ENCODE peak calls at places on chromosomes 13 and 19, in ten cellular contexts. One of them, this sample, is unnamed.
A peak's percentile ranks its signal among the peaks of the same experiment; 100 is the strongest.

GRCh38 chr19:47110521-47111080 is 3.0 kb downstream of the ZC3H4 start:
- DNase-seq in LNCaP clone FGC: no peak
- DNase-seq in aorta: no peak
- DNase-seq in activated naive CD8-positive, alpha-beta T cell treated with anti-CD3 and anti-CD28 coated beads for 36 hours: peak; percentile 46
- DNase-seq in activated naive CD4-positive, alpha-beta T cell: no peak
- DNase-seq in NCI-H1105 treated with DMSO at 0.1 percent for 48 hours: no peak
- DNase-seq in GM12865: peak; percentile 59
- DNase-seq in pancreas: no peak
- DNase-seq in NCI-H187: peak; percentile 84
- DNase-seq in astrocyte of the cerebellum: no peak
- DNase-seq in this sample: no peak

GRCh38 chr13:39317284-39317683 is 279.0 kb downstream of the NHLRC3 start:
- DNase-seq in activated naive CD4-positive, alpha-beta T cell: no peak
- DNase-seq in LNCaP clone FGC: no peak
- DNase-seq in pancreas: no peak
- DNase-seq in GM12865: no peak
- DNase-seq in aorta: no peak
- DNase-seq in astrocyte of the cerebellum: peak; percentile 42
- DNase-seq in activated naive CD8-positive, alpha-beta T cell treated with anti-CD3 and anti-CD28 coated beads for 36 hours: no peak
- DNase-seq in NCI-H187: no peak
- DNase-seq in NCI-H1105 treated with DMSO at 0.1 percent for 48 hours: no peak
- DNase-seq in this sample: no peak

GRCh38 chr19:1223018-1223855 is 14.6 kb downstream of the CBARP start:
- DNase-seq in activated naive CD8-positive, alpha-beta T cell treated with anti-CD3 and anti-CD28 coated beads for 36 hours: no peak
- DNase-seq in GM12865: peak; percentile 68
- DNase-seq in astrocyte of the cerebellum: no peak
- DNase-seq in activated naive CD4-positive, alpha-beta T cell: no peak
- DNase-seq in pancreas: no peak
- DNase-seq in aorta: peak; percentile 83
- DNase-seq in LNCaP clone FGC: no peak
- DNase-seq in NCI-H187: no peak
- DNase-seq in NCI-H1105 treated with DMSO at 0.1 percent for 48 hours: no peak
- DNase-seq in this sample: no peak

GRCh38 chr13:53242015-53242414 is 213.4 kb downstream of the OLFM4 start:
- DNase-seq in astrocyte of the cerebellum: no peak
- DNase-seq in pancreas: no peak
- DNase-seq in GM12865: no peak
- DNase-seq in NCI-H187: peak; percentile 69
- DNase-seq in LNCaP clone FGC: no peak
- DNase-seq in NCI-H1105 treated with DMSO at 0.1 percent for 48 hours: peak; percentile 18
- DNase-seq in activated naive CD8-positive, alpha-beta T cell treated with anti-CD3 and anti-CD28 coated beads for 36 hours: no peak
- DNase-seq in aorta: no peak
- DNase-seq in activated naive CD4-positive, alpha-beta T cell: no peak
- DNase-seq in this sample: no peak

GRCh38 chr13:52127783-52128702 is 830 bp downstream of the NEK5 start:
- DNase-seq in activated naive CD4-positive, alpha-beta T cell: no peak
- DNase-seq in NCI-H1105 treated with DMSO at 0.1 percent for 48 hours: peak; percentile 59
- DNase-seq in GM12865: peak; percentile 59
- DNase-seq in activated naive CD8-positive, alpha-beta T cell treated with anti-CD3 and anti-CD28 coated beads for 36 hours: peak; percentile 42
- DNase-seq in pancreas: peak; percentile 62
- DNase-seq in LNCaP clone FGC: peak; percentile 38
- DNase-seq in NCI-H187: peak; percentile 31
- DNase-seq in aorta: peak; percentile 78
- DNase-seq in astrocyte of the cerebellum: peak; percentile 45
- DNase-seq in this sample: peak; percentile 50

GRCh38 chr13:35566340-35566739 is 89.9 kb upstream of the MAB21L1 start:
- DNase-seq in LNCaP clone FGC: no peak
- DNase-seq in activated naive CD4-positive, alpha-beta T cell: no peak
- DNase-seq in pancreas: no peak
- DNase-seq in astrocyte of the cerebellum: no peak
- DNase-seq in GM12865: peak; percentile 9
- DNase-seq in activated naive CD8-positive, alpha-beta T cell treated with anti-CD3 and anti-CD28 coated beads for 36 hours: no peak
- DNase-seq in NCI-H187: no peak
- DNase-seq in NCI-H1105 treated with DMSO at 0.1 percent for 48 hours: no peak
- DNase-seq in aorta: no peak
- DNase-seq in this sample: no peak

GRCh38 chr19:39705578-39706188 is 1.4 kb downstream of the LGALS14 start:
- DNase-seq in aorta: no peak
- DNase-seq in GM12865: peak; percentile 78
- DNase-seq in pancreas: no peak
- DNase-seq in activated naive CD8-positive, alpha-beta T cell treated with anti-CD3 and anti-CD28 coated beads for 36 hours: peak; percentile 20
- DNase-seq in LNCaP clone FGC: no peak
- DNase-seq in astrocyte of the cerebellum: no peak
- DNase-seq in NCI-H1105 treated with DMSO at 0.1 percent for 48 hours: no peak
- DNase-seq in NCI-H187: no peak
- DNase-seq in activated naive CD4-positive, alpha-beta T cell: no peak
- DNase-seq in this sample: no peak

GRCh38 chr13:110092869-110093268 is 214.1 kb downstream of the COL4A1 start:
- DNase-seq in activated naive CD4-positive, alpha-beta T cell: no peak
- DNase-seq in GM12865: no peak
- DNase-seq in LNCaP clone FGC: no peak
- DNase-seq in NCI-H187: no peak
- DNase-seq in pancreas: no peak
- DNase-seq in NCI-H1105 treated with DMSO at 0.1 percent for 48 hours: no peak
- DNase-seq in astrocyte of the cerebellum: no peak
- DNase-seq in activated naive CD8-positive, alpha-beta T cell treated with anti-CD3 and anti-CD28 coated beads for 36 hours: no peak
- DNase-seq in aorta: no peak
- DNase-seq in this sample: peak; percentile 100

GRCh38 chr13:114049026-114049425 is 75.2 kb upstream of the C13orf46 start:
- DNase-seq in aorta: no peak
- DNase-seq in GM12865: peak; percentile 81
- DNase-seq in activated naive CD8-positive, alpha-beta T cell treated with anti-CD3 and anti-CD28 coated beads for 36 hours: peak; percentile 73
- DNase-seq in LNCaP clone FGC: no peak
- DNase-seq in NCI-H187: no peak
- DNase-seq in NCI-H1105 treated with DMSO at 0.1 percent for 48 hours: no peak
- DNase-seq in pancreas: no peak
- DNase-seq in astrocyte of the cerebellum: no peak
- DNase-seq in activated naive CD4-positive, alpha-beta T cell: no peak
- DNase-seq in this sample: no peak

GRCh38 chr13:51271528-51272070 is 49.4 kb downstream of the FAM124A start:
- DNase-seq in NCI-H187: no peak
- DNase-seq in activated naive CD8-positive, alpha-beta T cell treated with anti-CD3 and anti-CD28 coated beads for 36 hours: no peak
- DNase-seq in GM12865: no peak
- DNase-seq in activated naive CD4-positive, alpha-beta T cell: no peak
- DNase-seq in astrocyte of the cerebellum: no peak
- DNase-seq in pancreas: no peak
- DNase-seq in aorta: no peak
- DNase-seq in NCI-H1105 treated with DMSO at 0.1 percent for 48 hours: no peak
- DNase-seq in LNCaP clone FGC: no peak
- DNase-seq in this sample: no peak

GRCh38 chr13:21069561-21070004 is 8.2 kb upstream of the LATS2 start:
- DNase-seq in astrocyte of the cerebellum: peak; percentile 82
- DNase-seq in NCI-H187: no peak
- DNase-seq in activated naive CD8-positive, alpha-beta T cell treated with anti-CD3 and anti-CD28 coated beads for 36 hours: no peak
- DNase-seq in pancreas: no peak
- DNase-seq in LNCaP clone FGC: no peak
- DNase-seq in aorta: no peak
- DNase-seq in activated naive CD4-positive, alpha-beta T cell: no peak
- DNase-seq in GM12865: no peak
- DNase-seq in NCI-H1105 treated with DMSO at 0.1 percent for 48 hours: no peak
- DNase-seq in this sample: peak; percentile 62

GRCh38 chr19:11995174-11995573 is 30.3 kb downstream of the ZNF763 start:
- DNase-seq in NCI-H187: no peak
- DNase-seq in aorta: no peak
- DNase-seq in activated naive CD4-positive, alpha-beta T cell: no peak
- DNase-seq in activated naive CD8-positive, alpha-beta T cell treated with anti-CD3 and anti-CD28 coated beads for 36 hours: no peak
- DNase-seq in NCI-H1105 treated with DMSO at 0.1 percent for 48 hours: no peak
- DNase-seq in astrocyte of the cerebellum: no peak
- DNase-seq in pancreas: no peak
- DNase-seq in GM12865: no peak
- DNase-seq in LNCaP clone FGC: no peak
- DNase-seq in this sample: no peak

GRCh38 chr13:43397110-43397509 is 373.7 kb downstream of the DNAJC15 start:
- DNase-seq in LNCaP clone FGC: no peak
- DNase-seq in astrocyte of the cerebellum: peak; percentile 11
- DNase-seq in aorta: no peak
- DNase-seq in pancreas: no peak
- DNase-seq in NCI-H187: no peak
- DNase-seq in NCI-H1105 treated with DMSO at 0.1 percent for 48 hours: no peak
- DNase-seq in activated naive CD4-positive, alpha-beta T cell: no peak
- DNase-seq in GM12865: no peak
- DNase-seq in activated naive CD8-positive, alpha-beta T cell treated with anti-CD3 and anti-CD28 coated beads for 36 hours: no peak
- DNase-seq in this sample: no peak

GRCh38 chr13:102580552-102581169 is 16.1 kb upstream of the TPP2 start:
- DNase-seq in LNCaP clone FGC: peak; percentile 46
- DNase-seq in activated naive CD8-positive, alpha-beta T cell treated with anti-CD3 and anti-CD28 coated beads for 36 hours: no peak
- DNase-seq in aorta: no peak
- DNase-seq in astrocyte of the cerebellum: peak; percentile 64
- DNase-seq in pancreas: no peak
- DNase-seq in NCI-H1105 treated with DMSO at 0.1 percent for 48 hours: peak; percentile 31
- DNase-seq in GM12865: peak; percentile 77
- DNase-seq in NCI-H187: peak; percentile 47
- DNase-seq in activated naive CD4-positive, alpha-beta T cell: no peak
- DNase-seq in this sample: peak; percentile 42

GRCh38 chr19:12944064-12944674 is 1.5 kb upstream of the RAD23A start:
- DNase-seq in GM12865: no peak
- DNase-seq in LNCaP clone FGC: no peak
- DNase-seq in activated naive CD8-positive, alpha-beta T cell treated with anti-CD3 and anti-CD28 coated beads for 36 hours: no peak
- DNase-seq in NCI-H187: no peak
- DNase-seq in activated naive CD4-positive, alpha-beta T cell: no peak
- DNase-seq in pancreas: no peak
- DNase-seq in NCI-H1105 treated with DMSO at 0.1 percent for 48 hours: no peak
- DNase-seq in astrocyte of the cerebellum: no peak
- DNase-seq in aorta: no peak
- DNase-seq in this sample: no peak

GRCh38 chr19:30373593-30373992 is 1.4 kb downstream of the ZNF536 start:
- DNase-seq in aorta: no peak
- DNase-seq in astrocyte of the cerebellum: no peak
- DNase-seq in pancreas: no peak
- DNase-seq in activated naive CD4-positive, alpha-beta T cell: no peak
- DNase-seq in LNCaP clone FGC: no peak
- DNase-seq in GM12865: no peak
- DNase-seq in NCI-H1105 treated with DMSO at 0.1 percent for 48 hours: no peak
- DNase-seq in NCI-H187: no peak
- DNase-seq in activated naive CD8-positive, alpha-beta T cell treated with anti-CD3 and anti-CD28 coated beads for 36 hours: no peak
- DNase-seq in this sample: no peak

GRCh38 chr13:113903361-113903760 is 39.5 kb upstream of the GAS6 start:
- DNase-seq in NCI-H187: no peak
- DNase-seq in activated naive CD4-positive, alpha-beta T cell: no peak
- DNase-seq in pancreas: peak; percentile 28
- DNase-seq in GM12865: no peak
- DNase-seq in astrocyte of the cerebellum: no peak
- DNase-seq in aorta: peak; percentile 92
- DNase-seq in NCI-H1105 treated with DMSO at 0.1 percent for 48 hours: no peak
- DNase-seq in activated naive CD8-positive, alpha-beta T cell treated with anti-CD3 and anti-CD28 coated beads for 36 hours: no peak
- DNase-seq in LNCaP clone FGC: no peak
- DNase-seq in this sample: no peak

GRCh38 chr13:106417467-106418110 is 117.9 kb downstream of the EFNB2 start:
- DNase-seq in LNCaP clone FGC: no peak
- DNase-seq in GM12865: no peak
- DNase-seq in aorta: no peak
- DNase-seq in NCI-H1105 treated with DMSO at 0.1 percent for 48 hours: no peak
- DNase-seq in activated naive CD8-positive, alpha-beta T cell treated with anti-CD3 and anti-CD28 coated beads for 36 hours: no peak
- DNase-seq in pancreas: no peak
- DNase-seq in NCI-H187: no peak
- DNase-seq in astrocyte of the cerebellum: no peak
- DNase-seq in activated naive CD4-positive, alpha-beta T cell: no peak
- DNase-seq in this sample: no peak

GRCh38 chr13:20940083-20940482 is 37.5 kb upstream of the XPO4 start:
- DNase-seq in activated naive CD8-positive, alpha-beta T cell treated with anti-CD3 and anti-CD28 coated beads for 36 hours: no peak
- DNase-seq in NCI-H1105 treated with DMSO at 0.1 percent for 48 hours: no peak
- DNase-seq in activated naive CD4-positive, alpha-beta T cell: no peak
- DNase-seq in aorta: no peak
- DNase-seq in NCI-H187: no peak
- DNase-seq in LNCaP clone FGC: no peak
- DNase-seq in astrocyte of the cerebellum: no peak
- DNase-seq in pancreas: no peak
- DNase-seq in GM12865: no peak
- DNase-seq in this sample: no peak

GRCh38 chr19:23381114-23381513 is 14.2 kb downstream of the ZNF91 start:
- DNase-seq in activated naive CD4-positive, alpha-beta T cell: no peak
- DNase-seq in pancreas: no peak
- DNase-seq in NCI-H1105 treated with DMSO at 0.1 percent for 48 hours: no peak
- DNase-seq in activated naive CD8-positive, alpha-beta T cell treated with anti-CD3 and anti-CD28 coated beads for 36 hours: no peak
- DNase-seq in NCI-H187: no peak
- DNase-seq in astrocyte of the cerebellum: no peak
- DNase-seq in GM12865: no peak
- DNase-seq in LNCaP clone FGC: no peak
- DNase-seq in aorta: no peak
- DNase-seq in this sample: no peak

GRCh38 chr19:7672522-7672921 is 3.7 kb downstream of the RETN start:
- DNase-seq in NCI-H1105 treated with DMSO at 0.1 percent for 48 hours: no peak
- DNase-seq in GM12865: no peak
- DNase-seq in astrocyte of the cerebellum: no peak
- DNase-seq in LNCaP clone FGC: no peak
- DNase-seq in activated naive CD8-positive, alpha-beta T cell treated with anti-CD3 and anti-CD28 coated beads for 36 hours: no peak
- DNase-seq in NCI-H187: no peak
- DNase-seq in aorta: no peak
- DNase-seq in pancreas: no peak
- DNase-seq in activated naive CD4-positive, alpha-beta T cell: no peak
- DNase-seq in this sample: no peak